ENCODE peak calls at places on chromosomes 12 and 14, in ten cellular contexts. U is PC-9; N is astrocyte of the cerebellum; C is stimulated activated CD4-positive, alpha-beta T cell treated with anti-CD3 and anti-CD28 coated beads, TNF-alpha, amount 100 ng/mL, for 48 hours; F is NCI-H526 treated with DMSO at 0.1 percent for 48 hours; K is AG04449; S is GM12864; Z is AG09309; B is thyroid gland; W is EH. I is an unnamed sample.

GRCh38 chr14:69559581-69560011 is 15.1 kb downstream of the CCDC177 start:
- DNase-seq in U (no peak), N (no peak), C (no peak), F (peak; percentile 87), K (no peak), S (no peak), Z (no peak), B (no peak), W (no peak), I (no peak)

GRCh38 chr12:27733052-27733656 is 22.5 kb downstream of the MRPS35 start:
- DNase-seq in U (peak; percentile 36), N (peak; percentile 15), C (no peak), F (peak; percentile 28), K (no peak), S (no peak), Z (no peak), B (peak; percentile 14), W (peak; percentile 53), I (peak; percentile 36)

GRCh38 chr12:50986961-50987737 is 34.8 kb downstream of the HIGD1C start:
- DNase-seq in U (peak; percentile 18), N (peak; percentile 38), C (no peak), F (no peak), K (no peak), S (no peak), Z (no peak), B (peak; percentile 48), W (peak; percentile 71), I (no peak)

GRCh38 chr12:123149828-123150272 is 1.0 kb downstream of the PITPNM2 start:
- DNase-seq in U (no peak), N (no peak), C (no peak), F (peak; percentile 26), K (no peak), S (no peak), Z (no peak), B (peak; percentile 20), W (no peak), I (no peak)

GRCh38 chr14:101878222-101879211 is 85.9 kb upstream of the DYNC1H1 start:
- DNase-seq in U (no peak), N (no peak), C (no peak), F (no peak), K (no peak), S (no peak), Z (no peak), B (no peak), W (no peak), I (no peak)

GRCh38 chr12:916240-916639 is 33.3 kb downstream of the RAD52 start:
- DNase-seq in U (no peak), N (no peak), C (no peak), F (no peak), K (no peak), S (no peak), Z (no peak), B (peak; percentile 78), W (no peak), I (no peak)

GRCh38 chr12:64877363-64878004 is 53.0 kb downstream of the TBC1D30 start:
- DNase-seq in U (no peak), N (no peak), C (no peak), F (no peak), K (no peak), S (peak; percentile 55), Z (no peak), B (no peak), W (no peak), I (no peak)

GRCh38 chr14:70601162-70601561 is 707 bp upstream of the MED6 start:
- DNase-seq in U (no peak), N (no peak), C (no peak), F (no peak), K (peak; percentile 17), S (no peak), Z (peak; percentile 10), B (no peak), W (peak; percentile 58), I (no peak)

GRCh38 chr14:23468704-23469126 is 788 bp upstream of the NGDN start:
- DNase-seq in U (no peak), N (no peak), C (no peak), F (no peak), K (no peak), S (no peak), Z (no peak), B (no peak), W (no peak), I (no peak)

GRCh38 chr14:52044791-52045522 is 23.9 kb downstream of the NID2 start:
- DNase-seq in U (peak; percentile 20), N (peak; percentile 65), C (no peak), F (no peak), K (peak; percentile 71), S (no peak), Z (peak; percentile 72), B (peak; percentile 59), W (peak; percentile 94), I (no peak)

GRCh38 chr12:52454411-52455201 is 2.7 kb upstream of the KRT6B start:
- DNase-seq in U (no peak), N (no peak), C (no peak), F (no peak), K (no peak), S (no peak), Z (no peak), B (no peak), W (no peak), I (no peak)

GRCh38 chr14:21096889-21097615 is 1.4 kb downstream of the ZNF219 start:
- DNase-seq in U (no peak), N (no peak), C (no peak), F (no peak), K (no peak), S (no peak), Z (no peak), B (no peak), W (no peak), I (no peak)

GRCh38 chr12:1500095-1500801 is 94.1 kb downstream of the FBXL14 start:
- DNase-seq in U (peak; percentile 95), N (no peak), C (no peak), F (no peak), K (no peak), S (no peak), Z (no peak), B (no peak), W (peak; percentile 86), I (no peak)

GRCh38 chr14:103121846-103122577 is 1.2 kb upstream of the TNFAIP2 start:
- DNase-seq in U (peak; percentile 100), N (peak; percentile 51), C (no peak), F (peak; percentile 78), K (no peak), S (no peak), Z (no peak), B (peak; percentile 63), W (peak; percentile 56), I (no peak)

GRCh38 chr12:29672580-29672979 is 111.2 kb downstream of the TMTC1 start:
- DNase-seq in U (no peak), N (no peak), C (no peak), F (no peak), K (no peak), S (no peak), Z (no peak), B (no peak), W (no peak), I (no peak)

GRCh38 chr12:105876426-105876927 is 262.3 kb downstream of the NUAK1 start:
- DNase-seq in U (no peak), N (no peak), C (no peak), F (no peak), K (no peak), S (no peak), Z (no peak), B (no peak), W (no peak), I (no peak)

GRCh38 chr12:47920913-47921312 is 16.1 kb upstream of the VDR start:
- DNase-seq in U (no peak), N (no peak), C (no peak), F (no peak), K (no peak), S (no peak), Z (no peak), B (no peak), W (no peak), I (no peak)

GRCh38 chr14:61555056-61555838 is 140.1 kb upstream of the HIF1A start:
- DNase-seq in U (no peak), N (no peak), C (no peak), F (no peak), K (peak; percentile 66), S (no peak), Z (peak; percentile 74), B (no peak), W (peak; percentile 90), I (no peak)

GRCh38 chr14:94906991-94907587 is 137.2 kb upstream of the GSC start:
- DNase-seq in U (no peak), N (no peak), C (no peak), F (no peak), K (no peak), S (no peak), Z (no peak), B (no peak), W (no peak), I (no peak)